ENCODE peak calls at places on chromosome 11, in nine cellular contexts. R is amniotic stem cell, Z is T-helper 2 cell, U is HT-29, O is GM04504, Q is neural crest cell, V is T47D, B is cardiac fibroblast, Y is neural progenitor cell. P is an unnamed sample.

GRCh38 chr11:1927151-1928037 is 7.9 kb downstream of the TNNT3 start:
- DNase-seq in R (no peak), B (no peak), U (no peak), Z (no peak), Q (no peak), V (no peak), O (no peak), Y (peak), P (no peak)

GRCh38 chr11:57786436-57786835 is 24.8 kb downstream of the CTNND1 start:
- DNase-seq in Q (no peak), O (no peak), B (no peak), Y (no peak), Z (no peak), V (peak), U (no peak), R (no peak), P (no peak)

GRCh38 chr11:59174664-59175033 is 2.7 kb downstream of the DTX4 start:
- DNase-seq in O (peak), Y (no peak), Q (no peak), Z (no peak), V (no peak), U (peak), R (peak), B (peak), P (peak)

GRCh38 chr11:12143461-12144258 is 33.3 kb downstream of the MICAL2 start:
- DNase-seq in Z (no peak), R (no peak), Q (no peak), B (peak), V (no peak), U (peak), Y (no peak), O (no peak), P (peak)

GRCh38 chr11:129722529-129722928 is 93.1 kb upstream of the TMEM45B start:
- DNase-seq in Q (no peak), O (no peak), V (no peak), Z (no peak), U (no peak), Y (no peak), B (no peak), R (no peak), P (no peak)

GRCh38 chr11:77873345-77873744 is 52.4 kb downstream of the AAMDC start:
- DNase-seq in R (no peak), Y (no peak), B (no peak), Z (no peak), V (no peak), O (no peak), U (no peak), Q (no peak), P (no peak)

GRCh38 chr11:79219186-79220045 is 221.4 kb downstream of the TENM4 start:
- DNase-seq in O (no peak), Z (no peak), B (no peak), Y (no peak), V (peak), R (no peak), Q (no peak), U (no peak), P (no peak)

GRCh38 chr11:121055076-121055475 is 31.2 kb downstream of the TBCEL start:
- DNase-seq in V (no peak), Q (no peak), R (no peak), Y (no peak), U (no peak), B (no peak), Z (no peak), O (no peak), P (no peak)

GRCh38 chr11:40037005-40037404 is 1422.4 kb downstream of the LRRC4C start:
- DNase-seq in B (no peak), Z (no peak), Q (no peak), U (no peak), O (no peak), Y (no peak), V (no peak), R (no peak), P (no peak)

GRCh38 chr11:119759324-119759723 is 30.3 kb upstream of the NECTIN1 start:
- DNase-seq in Y (no peak), Q (no peak), U (no peak), O (peak), V (no peak), Z (no peak), B (peak), R (no peak), P (no peak)

GRCh38 chr11:13207665-13208594 is 69.7 kb upstream of the BMAL1 start:
- DNase-seq in Y (no peak), B (peak), U (peak), Q (no peak), Z (peak), O (no peak), R (peak), V (no peak), P (peak)

GRCh38 chr11:128458316-128458715 is 129.0 kb downstream of the ETS1 start:
- DNase-seq in O (peak), U (no peak), B (peak), Z (no peak), V (no peak), R (peak), Y (no peak), Q (no peak), P (no peak)

GRCh38 chr11:124302756-124303155 is 11.0 kb downstream of the OR8D1 start:
- DNase-seq in V (no peak), R (no peak), Y (no peak), O (no peak), U (no peak), B (peak), Q (no peak), Z (no peak), P (no peak)

GRCh38 chr11:2976289-2977063 is 15.7 kb downstream of the NAP1L4 start:
- DNase-seq in Y (no peak), O (no peak), R (no peak), Z (no peak), V (no peak), B (no peak), U (no peak), Q (no peak), P (no peak)

GRCh38 chr11:75270896-75271415 is 30.4 kb downstream of the TPBGL start:
- DNase-seq in O (no peak), R (no peak), U (peak), Q (no peak), Y (peak), B (no peak), Z (no peak), V (peak), P (no peak)

GRCh38 chr11:97269527-97269926 is 879.7 kb downstream of the JRKL start:
- DNase-seq in R (no peak), U (peak), Z (no peak), Y (peak), Q (no peak), O (no peak), V (peak), B (peak), P (no peak)

GRCh38 chr11:124402326-124402922 is 3.6 kb upstream of the OR8B3 start:
- DNase-seq in B (peak), Y (peak), U (peak), R (peak), V (peak), Q (peak), O (peak), Z (no peak), P (peak)

GRCh38 chr11:108945341-108945740 is 280.5 kb downstream of the DDX10 start:
- DNase-seq in V (no peak), Y (no peak), O (no peak), Q (no peak), R (no peak), B (no peak), U (no peak), Z (no peak), P (no peak)

GRCh38 chr11:62538470-62539237 is 8.0 kb downstream of the AHNAK start:
- DNase-seq in Z (no peak), O (no peak), V (no peak), Y (no peak), B (no peak), U (no peak), Q (no peak), R (no peak), P (no peak)

GRCh38 chr11:88275636-88276035 is 61.9 kb downstream of the CTSC start:
- DNase-seq in B (no peak), Q (no peak), R (no peak), U (no peak), Z (no peak), V (no peak), O (no peak), Y (no peak), P (no peak)

GRCh38 chr11:13649619-13650018 is 18.8 kb upstream of the FAR1 start:
- DNase-seq in V (no peak), Z (no peak), O (no peak), B (no peak), Y (no peak), R (no peak), U (no peak), Q (no peak), P (no peak)